ENCODE peak calls at places on chromosome 3, in six cellular contexts. U is neuronal stem cell, T is IMR-90, A is H9, N is H1, P is trophoblast cell. I is an unnamed sample.

GRCh38 chr3:156334841-156335545 is 214.6 kb downstream of the KCNAB1 start:
- DNase-seq in N (no peak), A (no peak), U (no peak), T (no peak), P (no peak), I (no peak)

GRCh38 chr3:58111513-58112184 is 99.1 kb downstream of the DNASE1L3 start:
- DNase-seq in N (no peak), P (peak; percentile 92), U (no peak), A (no peak), T (no peak), I (no peak)

GRCh38 chr3:57826286-57826951 is 70.3 kb downstream of the SLMAP start:
- DNase-seq in A (no peak), U (no peak), N (no peak), T (no peak), P (no peak), I (no peak)

GRCh38 chr3:179526989-179527391 is 35.7 kb upstream of the ACTL6A start:
- DNase-seq in T (peak; percentile 84), A (peak; percentile 74), N (peak; percentile 49), U (peak; percentile 18), P (no peak), I (peak; percentile 90)

GRCh38 chr3:186921578-186921977 is 8.7 kb upstream of the ST6GAL1 start:
- DNase-seq in P (no peak), N (no peak), U (no peak), A (no peak), T (no peak), I (no peak)

GRCh38 chr3:107206141-107206540 is 171.1 kb upstream of the CCDC54 start:
- DNase-seq in T (peak; percentile 59), P (peak; percentile 37), A (no peak), N (no peak), U (peak; percentile 23), I (peak; percentile 72)

GRCh38 chr3:184227481-184227935 is 1.9 kb upstream of the VWA5B2 start:
- DNase-seq in U (no peak), N (no peak), T (no peak), A (peak; percentile 64), P (no peak), I (peak; percentile 46)

GRCh38 chr3:59313365-59313764 is 263.5 kb upstream of the CFAP20DC start:
- DNase-seq in T (peak; percentile 13), P (no peak), N (no peak), A (peak; percentile 72), U (no peak), I (peak; percentile 48)

GRCh38 chr3:136070334-136070733 is 104.8 kb downstream of the PPP2R3A start:
- DNase-seq in A (no peak), U (no peak), T (peak; percentile 92), N (no peak), P (peak; percentile 55), I (peak; percentile 44)

GRCh38 chr3:78140866-78141658 is 1101.2 kb downstream of the ROBO2 start:
- DNase-seq in A (no peak), N (no peak), U (no peak), T (peak; percentile 76), P (no peak), I (peak; percentile 68)

GRCh38 chr3:53703630-53704362 is 142.4 kb downstream of the CHDH start:
- DNase-seq in U (no peak), N (no peak), A (no peak), P (no peak), T (no peak), I (no peak)

GRCh38 chr3:12868039-12869024 is 27.0 kb upstream of the RPL32 start:
- DNase-seq in P (peak; percentile 92), N (peak; percentile 38), T (peak; percentile 87), U (peak; percentile 82), A (peak; percentile 83), I (peak; percentile 93)

GRCh38 chr3:71175722-71176365 is 407.7 kb downstream of the FOXP1 start:
- DNase-seq in N (no peak), A (no peak), U (no peak), P (no peak), T (no peak), I (no peak)

GRCh38 chr3:71176366-71176765 is 407.2 kb downstream of the FOXP1 start:
- DNase-seq in A (peak; percentile 54), U (no peak), N (no peak), T (no peak), P (no peak), I (no peak)

GRCh38 chr3:71173421-71173975 is 410.0 kb downstream of the FOXP1 start:
- DNase-seq in T (peak; percentile 83), A (no peak), U (no peak), N (no peak), P (peak; percentile 88), I (peak; percentile 79)

GRCh38 chr3:71180524-71180923 is 403.0 kb downstream of the FOXP1 start:
- DNase-seq in A (no peak), T (no peak), P (no peak), U (no peak), N (no peak), I (no peak)

GRCh38 chr3:71177375-71177774 is 406.2 kb downstream of the FOXP1 start:
- DNase-seq in T (no peak), P (no peak), A (no peak), U (no peak), N (no peak), I (no peak)
- H4K91ac ChIP-seq in T (no peak overlapping the region), P (no peak overlapping the region), A (no peak overlapping the region), U (no peak overlapping the region), N (no peak overlapping the region), I (no peak overlapping the region)

DNA sequence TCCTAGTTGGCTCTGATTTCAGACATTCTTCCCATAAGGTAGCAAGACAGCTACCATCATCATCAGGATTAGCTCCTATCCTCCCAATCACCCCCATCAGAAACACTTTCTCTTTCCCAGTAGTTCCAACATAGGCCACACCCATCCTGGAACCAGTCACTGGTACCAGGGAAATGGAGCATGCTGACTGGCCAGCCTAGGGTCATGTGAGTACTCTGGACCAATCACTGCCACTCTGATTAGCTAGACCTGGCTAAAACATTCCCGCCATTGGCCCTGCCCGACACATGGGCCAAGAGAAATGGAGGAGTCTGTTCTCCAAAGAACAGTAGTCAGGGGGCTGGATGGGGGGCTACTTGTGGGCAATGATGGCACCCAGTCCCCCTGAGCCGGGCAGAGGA is 12.4 kb downstream of the EFCC1 start:
- DNase-seq in T (no peak), U (no peak), P (peak; percentile 95), N (no peak), A (no peak), I (no peak)
- H3K27ac ChIP-seq in T (no peak overlapping the region), U (no peak overlapping the region), P (no peak overlapping the region), N (no peak overlapping the region), A (no peak overlapping the region), I (no peak overlapping the region)

GRCh38 chr3:139638518-139638917 is 39.3 kb downstream of the NMNAT3 start:
- DNase-seq in N (no peak), A (no peak), U (no peak), P (no peak), T (no peak), I (no peak)

GRCh38 chr3:139640456-139640855 is 37.3 kb downstream of the NMNAT3 start:
- DNase-seq in A (no peak), N (no peak), P (no peak), U (no peak), T (no peak), I (no peak)

GRCh38 chr3:139646505-139646904 is 31.3 kb downstream of the NMNAT3 start:
- DNase-seq in A (no peak), U (no peak), T (no peak), P (no peak), N (no peak), I (no peak)

GRCh38 chr3:139639662-139640061 is 38.1 kb downstream of the NMNAT3 start:
- DNase-seq in N (no peak), U (no peak), T (no peak), P (no peak), A (no peak), I (no peak)

DNA sequence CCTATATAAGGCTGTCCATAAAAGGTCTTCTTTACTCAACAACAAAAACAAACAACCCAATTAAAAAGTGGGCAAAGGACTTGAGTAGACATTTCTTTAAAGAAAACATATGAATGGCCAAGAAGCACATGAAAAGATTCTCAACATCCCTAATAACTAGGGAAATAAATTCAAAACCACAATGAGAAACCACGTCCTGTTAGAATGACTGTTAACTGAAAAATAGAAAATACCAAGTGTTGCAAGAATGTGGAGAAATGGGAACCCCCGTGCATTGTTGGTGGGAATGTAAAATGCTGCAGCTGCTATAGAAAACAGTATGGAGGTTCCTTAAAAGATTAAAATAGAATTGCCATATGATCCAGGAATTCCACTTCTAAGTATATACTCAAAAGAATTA is 34.8 kb downstream of the NMNAT3 start:
- DNase-seq in A (no peak), N (no peak), T (no peak), U (no peak), P (no peak), I (no peak)
- H4K91ac ChIP-seq in A (no peak overlapping the region), N (no peak overlapping the region), T (no peak overlapping the region), U (no peak overlapping the region), P (no peak overlapping the region), I (no peak overlapping the region)

GRCh38 chr3:126461450-126462070 is 14.1 kb downstream of the ZXDC start:
- DNase-seq in N (no peak), U (no peak), T (no peak), P (no peak), A (no peak), I (no peak)
- H3K27ac ChIP-seq in N (no peak overlapping the region), U (no peak overlapping the region), T (no peak overlapping the region), P (no peak overlapping the region), A (no peak overlapping the region), I (no peak overlapping the region)